ENCODE peak calls at places on chromosomes 1 and 21, in six cellular contexts. G is MM.1S, Y is right atrium auricular region, U is left ventricle myocardium inferior, O is fibroblast of mammary gland, R is nephron progenitor cell. P is an unnamed sample.

GRCh38 chr1:79929356-79929755 is 922.8 kb upstream of the ADGRL4 start:
- DNase-seq in G (no peak), Y (no peak), U (no peak), O (peak; percentile 72), R (no peak), P (no peak)

GRCh38 chr1:163071381-163072255 is 2.5 kb downstream of the RGS4 start:
- DNase-seq in G (peak; percentile 73), Y (peak; percentile 67), U (peak; percentile 39), O (peak; percentile 91), R (peak; percentile 69), P (no peak)

GRCh38 chr1:202281316-202282016 is 60.3 kb downstream of the UBE2T start:
- DNase-seq in G (no peak), Y (no peak), U (no peak), O (peak; percentile 65), R (no peak), P (no peak)

GRCh38 chr1:170377896-170378634 is 153.9 kb upstream of the GORAB start:
- DNase-seq in G (no peak), Y (no peak), U (no peak), O (peak; percentile 60), R (no peak), P (no peak)

GRCh38 chr1:71930526-71930925 is 351.8 kb downstream of the NEGR1 start:
- DNase-seq in G (no peak), Y (no peak), U (no peak), O (no peak), R (no peak), P (no peak)

GRCh38 chr1:23372481-23372880 is 2.8 kb upstream of the ZNF436 start:
- DNase-seq in G (no peak), Y (no peak), U (no peak), O (no peak), R (no peak), P (no peak)

GRCh38 chr1:1122981-1123480 is 7.1 kb upstream of the C1orf159 start:
- DNase-seq in G (no peak), Y (no peak), U (no peak), O (no peak), R (no peak), P (no peak)

GRCh38 chr1:245197911-245198379 is 43.2 kb downstream of the KIF26B start:
- DNase-seq in G (peak; percentile 50), Y (no peak), U (no peak), O (peak; percentile 77), R (no peak), P (no peak)

GRCh38 chr21:40925481-40925880 is 78.5 kb upstream of the DSCAM start:
- DNase-seq in G (no peak), Y (no peak), U (no peak), O (no peak), R (no peak), P (no peak)

GRCh38 chr1:79373481-79374132 is 367.1 kb upstream of the ADGRL4 start:
- DNase-seq in G (no peak), Y (no peak), U (no peak), O (peak; percentile 23), R (no peak), P (no peak)

GRCh38 chr1:175818929-175819328 is 75.5 kb upstream of the TNR start:
- DNase-seq in G (no peak), Y (no peak), U (no peak), O (no peak), R (no peak), P (no peak)

GRCh38 chr1:214224605-214225354 is 56.2 kb upstream of the SMYD2 start:
- DNase-seq in G (no peak), Y (no peak), U (no peak), O (peak; percentile 43), R (peak; percentile 18), P (no peak)

GRCh38 chr1:37807220-37807554 is 403 bp upstream of the C1orf122 start:
- DNase-seq in G (peak; percentile 15), Y (no peak), U (no peak), O (no peak), R (no peak), P (no peak)

GRCh38 chr1:245213066-245213465 is 58.3 kb downstream of the KIF26B start:
- DNase-seq in G (no peak), Y (no peak), U (no peak), O (no peak), R (no peak), P (no peak)

GRCh38 chr1:180181048-180181447 is 26.4 kb downstream of the QSOX1 start:
- DNase-seq in G (no peak), Y (no peak), U (no peak), O (peak; percentile 27), R (peak; percentile 30), P (no peak)

GRCh38 chr1:59814180-59814900 is 409 bp upstream of the HOOK1 start:
- DNase-seq in G (peak; percentile 99), Y (peak; percentile 62), U (peak; percentile 71), O (peak; percentile 6), R (peak; percentile 88), P (peak; percentile 59)

GRCh38 chr1:183330335-183330734 is 87.8 kb downstream of the NMNAT2 start:
- DNase-seq in G (no peak), Y (no peak), U (no peak), O (no peak), R (peak; percentile 10), P (no peak)

GRCh38 chr1:27643626-27644368 is 8.8 kb upstream of the FGR start:
- DNase-seq in G (peak; percentile 63), Y (peak; percentile 77), U (peak; percentile 48), O (peak; percentile 66), R (peak; percentile 61), P (peak; percentile 34)

GRCh38 chr1:76086109-76086508 is 11.6 kb downstream of the ST6GALNAC3 start:
- DNase-seq in G (no peak), Y (no peak), U (no peak), O (no peak), R (no peak), P (no peak)

GRCh38 chr1:182430263-182431068 is 19.5 kb upstream of the RGSL1 start:
- DNase-seq in G (peak; percentile 89), Y (no peak), U (no peak), O (no peak), R (no peak), P (no peak)

GRCh38 chr21:19553930-19554615 is 1150.5 kb upstream of the TMPRSS15 start:
- DNase-seq in G (no peak), Y (no peak), U (no peak), O (no peak), R (no peak), P (no peak)

GRCh38 chr1:197770243-197770642 is 5.0 kb downstream of the DENND1B start:
- DNase-seq in G (no peak), Y (no peak), U (no peak), O (no peak), R (no peak), P (no peak)

DNA sequence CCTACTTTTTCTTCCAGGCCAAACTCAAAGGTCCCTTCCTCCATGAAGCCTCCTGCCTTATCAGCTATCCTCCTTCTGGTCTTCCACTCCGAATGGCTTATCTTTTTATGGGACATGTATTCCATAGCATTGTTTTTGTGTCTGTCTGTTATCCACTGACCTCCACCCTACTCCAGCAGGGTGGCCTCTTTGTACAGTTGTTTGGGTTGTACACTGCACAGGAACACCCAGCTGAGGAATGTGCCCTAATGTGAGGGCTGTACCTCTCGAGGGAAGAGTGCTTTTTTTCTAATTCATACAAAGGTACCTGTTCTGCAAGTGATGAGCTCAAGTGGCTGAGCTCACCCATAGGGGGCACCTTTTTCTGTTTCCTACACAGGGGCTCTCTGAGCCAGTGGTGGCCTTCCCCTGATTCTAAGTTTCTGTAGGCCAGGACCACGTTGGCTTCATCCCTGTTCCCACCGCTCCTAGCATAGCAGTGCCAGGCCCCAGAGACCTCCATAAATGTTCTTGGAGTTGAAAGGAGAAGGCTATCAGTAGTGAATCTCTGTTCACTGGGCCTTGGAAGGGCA is 108.2 kb downstream of the FOXD2 start:
- DNase-seq in G (no peak), Y (no peak), U (no peak), O (no peak), R (no peak), P (no peak)
- TF ChIP-seq CTCF in G (no peak), Y (no peak), U (no peak), O (no peak), R (no peak), P (no peak)

GRCh38 chr1:156748670-156749428 is 2.6 kb downstream of the HDGF start:
- DNase-seq in G (no peak), Y (peak; percentile 83), U (peak; percentile 55), O (peak; percentile 66), R (no peak), P (peak; percentile 16)

GRCh38 chr1:156744786-156745419 is 4.0 kb upstream of the MRPL24 start:
- DNase-seq in G (no peak), Y (no peak), U (no peak), O (no peak), R (no peak), P (no peak)

GRCh38 chr1:156746381-156746715 is 5.1 kb downstream of the HDGF start:
- DNase-seq in G (no peak), Y (no peak), U (no peak), O (no peak), R (no peak), P (no peak)

GRCh38 chr1:156747737-156748669 is 3.5 kb downstream of the HDGF start:
- DNase-seq in G (no peak), Y (no peak), U (no peak), O (peak; percentile 43), R (no peak), P (peak; percentile 22)

GRCh38 chr1:156746716-156747631 is 4.5 kb downstream of the HDGF start:
- DNase-seq in G (no peak), Y (peak; percentile 97), U (peak; percentile 93), O (peak; percentile 92), R (peak; percentile 93), P (peak; percentile 98)
- TF ChIP-seq CTCF in G (peak; percentile 25), Y (no peak), U (peak; percentile 34), O (no peak), R (no peak), P (peak; percentile 31)

GRCh38 chr21:26844258-26845065 is 747 bp downstream of the ADAMTS1 start:
- DNase-seq in G (peak; percentile 45), Y (no peak), U (peak; percentile 68), O (no peak), R (peak; percentile 67), P (no peak)
- TF ChIP-seq CTCF in G (peak; percentile 3), Y (no peak), U (peak; percentile 6), O (no peak), R (no peak), P (peak; percentile 6)

GRCh38 chr1:117567435-117567834 is 38.4 kb upstream of the TENT5C start:
- DNase-seq in G (no peak), Y (peak; percentile 50), U (no peak), O (no peak), R (no peak), P (no peak)

GRCh38 chr1:117570988-117571409 is 34.8 kb upstream of the TENT5C start:
- DNase-seq in G (peak; percentile 79), Y (no peak), U (no peak), O (no peak), R (no peak), P (no peak)

GRCh38 chr1:117567976-117568375 is 37.9 kb upstream of the TENT5C start:
- DNase-seq in G (no peak), Y (peak; percentile 16), U (no peak), O (no peak), R (no peak), P (no peak)

GRCh38 chr1:117569956-117570355 is 35.9 kb upstream of the TENT5C start:
- DNase-seq in G (no peak), Y (no peak), U (no peak), O (no peak), R (no peak), P (no peak)

GRCh38 chr1:117568999-117569398 is 36.8 kb upstream of the TENT5C start:
- DNase-seq in G (no peak), Y (peak; percentile 18), U (no peak), O (no peak), R (no peak), P (no peak)
- TF ChIP-seq CTCF in G (no peak), Y (no peak), U (no peak), O (peak; percentile 13), R (no peak), P (no peak)

GRCh38 chr1:13543927-13544556 is 30.2 kb upstream of the LRRC38 start:
- DNase-seq in G (no peak), Y (peak; percentile 65), U (peak; percentile 60), O (peak; percentile 6), R (peak; percentile 54), P (no peak)
- TF ChIP-seq CTCF in G (no peak), Y (peak; percentile 58), U (peak; percentile 70), O (peak; percentile 38), R (peak; percentile 36), P (peak; percentile 67)

P was measured in D721Med.